ENCODE peak calls at places on chromosomes 11 and 22, in ten cellular contexts. B is uterus, G is BE2C, Q is esophagus squamous epithelium, Y is astrocyte of the cerebellum, L is fibroblast of pulmonary artery, O is heart left ventricle, V is AG04450, J is mammary epithelial cell, H is GM12878. E is an unnamed sample.

GRCh38 chr11:19349340-19350025 is 108.7 kb upstream of the E2F8 start:
- DNase-seq in B (no peak), G (no peak), Q (no peak), Y (peak; percentile 12), L (peak; percentile 54), O (no peak), V (no peak), J (no peak), H (no peak), E (no peak)

GRCh38 chr11:67053896-67054850 is 2.5 kb upstream of the RHOD start:
- DNase-seq in B (peak; percentile 46), G (peak; percentile 71), Q (no peak), Y (peak; percentile 78), L (peak; percentile 69), O (no peak), V (no peak), J (peak; percentile 57), H (no peak), E (no peak)

GRCh38 chr11:30546334-30546733 is 39.8 kb downstream of the MPPED2 start:
- DNase-seq in B (no peak), G (no peak), Q (no peak), Y (no peak), L (no peak), O (no peak), V (no peak), J (no peak), H (no peak), E (no peak)

GRCh38 chr22:50469377-50470305 is 5.2 kb downstream of the SBF1 start:
- DNase-seq in B (no peak), G (no peak), Q (peak; percentile 81), Y (peak; percentile 8), L (peak; percentile 15), O (peak; percentile 88), V (no peak), J (peak; percentile 84), H (peak; percentile 87), E (peak; percentile 91)

GRCh38 chr11:49316180-49316579 is 107.8 kb upstream of the FOLH1 start:
- DNase-seq in B (no peak), G (no peak), Q (no peak), Y (no peak), L (no peak), O (no peak), V (no peak), J (no peak), H (no peak), E (no peak)

GRCh38 chr22:31179345-31179744 is 19.4 kb downstream of the RNF185 start:
- DNase-seq in B (no peak), G (peak; percentile 22), Q (no peak), Y (peak; percentile 26), L (no peak), O (no peak), V (no peak), J (peak; percentile 67), H (no peak), E (no peak)

GRCh38 chr22:43658823-43659222 is 153.3 kb downstream of the EFCAB6 start:
- DNase-seq in B (no peak), G (no peak), Q (no peak), Y (no peak), L (no peak), O (no peak), V (no peak), J (no peak), H (no peak), E (no peak)

GRCh38 chr11:121426476-121427454 is 25.3 kb upstream of the SORL1 start:
- DNase-seq in B (peak; percentile 37), G (peak; percentile 59), Q (no peak), Y (no peak), L (no peak), O (peak; percentile 80), V (no peak), J (no peak), H (no peak), E (no peak)

GRCh38 chr11:125593113-125593761 is 585 bp downstream of the STT3A start:
- DNase-seq in B (no peak), G (no peak), Q (no peak), Y (no peak), L (peak; percentile 39), O (no peak), V (no peak), J (peak; percentile 52), H (no peak), E (no peak)

GRCh38 chr22:49754674-49755590 is 72.7 kb downstream of the BRD1 start:
- DNase-seq in B (no peak), G (no peak), Q (no peak), Y (no peak), L (no peak), O (peak; percentile 55), V (no peak), J (no peak), H (no peak), E (no peak)

GRCh38 chr11:62394825-62395538 is 23.9 kb upstream of the SCGB1A1 start:
- DNase-seq in B (peak; percentile 80), G (peak; percentile 93), Q (no peak), Y (peak; percentile 78), L (peak; percentile 91), O (peak; percentile 87), V (peak; percentile 68), J (peak; percentile 75), H (peak; percentile 28), E (peak; percentile 38)

GRCh38 chr11:30583505-30584280 is 2.5 kb downstream of the MPPED2 start:
- DNase-seq in B (peak; percentile 66), G (no peak), Q (no peak), Y (no peak), L (no peak), O (peak; percentile 60), V (no peak), J (no peak), H (no peak), E (no peak)

GRCh38 chr11:2662430-2663299 is 37.1 kb downstream of the KCNQ1OT1 start:
- DNase-seq in B (no peak), G (no peak), Q (no peak), Y (no peak), L (no peak), O (no peak), V (no peak), J (no peak), H (no peak), E (no peak)

GRCh38 chr11:33266418-33267215 is 9.4 kb downstream of the HIPK3 start:
- DNase-seq in B (peak; percentile 35), G (no peak), Q (no peak), Y (no peak), L (peak; percentile 93), O (no peak), V (no peak), J (no peak), H (no peak), E (no peak)

GRCh38 chr11:68212421-68213134 is 518 bp downstream of the KMT5B start:
- DNase-seq in B (peak; percentile 74), G (peak; percentile 85), Q (no peak), Y (peak; percentile 32), L (peak; percentile 82), O (peak; percentile 81), V (peak; percentile 43), J (peak; percentile 69), H (no peak), E (no peak)

DNA sequence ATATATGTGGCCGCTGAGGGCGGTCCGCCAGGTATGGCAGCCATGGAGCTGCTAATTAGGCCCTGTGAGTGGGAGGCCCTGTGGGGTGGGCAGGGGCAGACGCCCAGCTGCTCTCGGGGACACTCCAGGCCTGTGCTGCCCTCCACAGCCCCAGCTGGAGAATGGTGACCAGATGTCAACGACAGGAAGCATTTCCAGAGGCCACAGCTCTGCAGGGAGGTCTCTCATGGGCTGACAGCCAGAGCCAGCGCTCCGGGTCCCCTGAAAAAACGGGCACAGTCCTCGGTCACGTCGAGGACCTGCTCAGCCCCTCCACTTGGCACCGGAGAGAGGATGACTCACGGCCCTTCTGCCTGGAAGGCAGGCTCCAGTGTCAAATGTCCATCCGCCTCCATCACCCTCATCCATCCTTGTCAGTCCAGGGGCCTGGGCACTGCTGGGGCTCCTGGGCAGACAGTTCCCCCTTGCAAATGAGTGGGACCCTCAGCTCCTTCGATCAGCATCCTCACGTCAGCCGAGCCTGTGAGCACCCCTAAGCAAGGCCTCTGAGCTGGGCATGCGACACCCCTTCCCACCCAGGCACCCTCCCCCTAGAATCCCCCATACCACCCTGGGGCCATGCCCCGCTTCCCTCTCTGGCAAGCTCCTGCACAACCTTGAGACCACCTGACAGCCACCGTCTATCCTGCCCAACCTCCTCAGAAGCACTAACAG is 1.9 kb downstream of the BID start:
- DNase-seq in B (no peak), G (peak; percentile 63), Q (no peak), Y (no peak), L (no peak), O (peak; percentile 56), V (no peak), J (no peak), H (no peak), E (no peak)
- H3K4me3 ChIP-seq in B (no peak overlapping the region), G (peak overlapping the region; percentile 68), Q (no peak overlapping the region), Y (peak overlapping the region; percentile 55), L (no peak overlapping the region), O (no peak overlapping the region), V (peak overlapping the region; percentile 73), J (no peak overlapping the region), H (peak overlapping the region; percentile 83), E (peak overlapping the region; percentile 70)

GRCh38 chr11:22331771-22332170 is 6.4 kb upstream of the SLC17A6 start:
- DNase-seq in B (no peak), G (no peak), Q (no peak), Y (no peak), L (no peak), O (no peak), V (no peak), J (no peak), H (no peak), E (no peak)
- TF ChIP-seq CTCF in B (no peak), G (no peak), Q (no peak), Y (no peak), L (no peak), O (no peak), V (no peak), J (peak; percentile 19), H (no peak), E (no peak)

DNA sequence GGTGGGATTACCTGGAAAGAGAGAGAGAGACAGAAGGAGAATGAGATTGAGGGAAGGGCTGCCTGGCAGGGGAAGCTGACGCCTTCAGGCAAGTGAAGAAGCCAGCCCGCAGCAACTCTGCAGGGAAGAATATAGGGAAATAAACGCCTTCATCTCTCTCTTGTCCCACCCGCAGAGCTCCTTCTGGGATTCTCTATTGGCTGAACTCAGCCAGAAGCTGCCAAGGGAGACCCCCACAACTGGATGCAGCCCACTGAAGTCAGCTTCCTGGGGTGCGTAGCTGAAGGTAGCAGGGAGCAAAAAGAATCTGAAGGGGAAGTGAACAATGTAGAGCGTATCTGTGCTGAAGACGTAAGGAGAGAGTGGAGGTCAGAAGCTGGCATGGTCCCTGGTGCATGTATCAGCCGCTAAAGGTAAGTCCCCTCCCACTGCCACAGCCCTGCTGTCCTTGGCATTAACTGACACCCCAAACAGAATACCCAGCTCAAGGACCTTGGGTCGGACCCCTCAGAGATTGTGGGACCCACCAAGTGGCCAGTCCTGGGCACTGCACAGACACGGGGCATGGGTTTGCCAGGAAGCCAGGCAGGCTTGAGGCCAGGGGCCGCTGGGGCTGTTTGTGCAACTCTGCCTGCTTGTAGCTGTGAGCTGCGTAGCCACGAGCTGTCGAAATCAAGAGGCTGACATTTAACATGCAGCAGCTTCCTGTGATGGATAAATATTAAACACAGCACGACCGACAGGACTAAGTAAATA is 469.9 kb downstream of the MN1 start:
- DNase-seq in B (no peak), G (peak; percentile 68), Q (no peak), Y (no peak), L (peak; percentile 84), O (no peak), V (no peak), J (no peak), H (no peak), E (no peak)
- H3K4me3 ChIP-seq in B (no peak overlapping the region), G (no peak overlapping the region), Q (no peak overlapping the region), Y (no peak overlapping the region), L (no peak overlapping the region), O (no peak overlapping the region), V (no peak overlapping the region), J (no peak overlapping the region), H (no peak overlapping the region), E (no peak overlapping the region)

GRCh38 chr11:112793416-112793815 is 167.8 kb upstream of the NCAM1 start:
- DNase-seq in B (no peak), G (no peak), Q (no peak), Y (no peak), L (no peak), O (no peak), V (no peak), J (no peak), H (no peak), E (no peak)
- TF ChIP-seq CTCF in B (no peak), G (no peak), Q (no peak), Y (no peak), L (no peak), O (no peak), V (no peak), J (no peak), H (no peak), E (no peak)

E was measured in GM12864.